ENCODE peak calls at places on chromosome 3, in six cellular contexts. One of them, this sample, is unnamed.

GRCh38 chr3:111484666-111485065 is 57.3 kb upstream of the CD96 start:
- DNase-seq in DMS79: no peak
- DNase-seq in heart right ventricle: no peak
- DNase-seq in Kasumi-1: no peak
- DNase-seq in astrocyte of the spinal cord: peak; percentile 26
- DNase-seq in effector memory CD4-positive, alpha-beta T cell: no peak
- DNase-seq in this sample: no peak

GRCh38 chr3:40229411-40229810 is 80.1 kb upstream of the EIF1B start:
- DNase-seq in effector memory CD4-positive, alpha-beta T cell: no peak
- DNase-seq in heart right ventricle: no peak
- DNase-seq in astrocyte of the spinal cord: no peak
- DNase-seq in DMS79: no peak
- DNase-seq in Kasumi-1: no peak
- DNase-seq in this sample: no peak

GRCh38 chr3:161104561-161105551 is at the start of gene B3GALNT1:
- DNase-seq in heart right ventricle: peak; percentile 47
- DNase-seq in DMS79: peak; percentile 38
- DNase-seq in astrocyte of the spinal cord: peak; percentile 62
- DNase-seq in effector memory CD4-positive, alpha-beta T cell: no peak
- DNase-seq in Kasumi-1: peak; percentile 13
- DNase-seq in this sample: no peak

GRCh38 chr3:122948398-122948797 is 79.2 kb downstream of the SEMA5B start:
- DNase-seq in Kasumi-1: no peak
- DNase-seq in effector memory CD4-positive, alpha-beta T cell: no peak
- DNase-seq in DMS79: no peak
- DNase-seq in heart right ventricle: no peak
- DNase-seq in astrocyte of the spinal cord: no peak
- DNase-seq in this sample: no peak

GRCh38 chr3:196966526-196967401 is 1.9 kb downstream of the PIGZ start:
- DNase-seq in heart right ventricle: no peak
- DNase-seq in astrocyte of the spinal cord: no peak
- DNase-seq in Kasumi-1: no peak
- DNase-seq in effector memory CD4-positive, alpha-beta T cell: no peak
- DNase-seq in DMS79: no peak
- DNase-seq in this sample: no peak

GRCh38 chr3:23106641-23107040 is 96.5 kb upstream of the UBE2E2 start:
- DNase-seq in astrocyte of the spinal cord: no peak
- DNase-seq in Kasumi-1: no peak
- DNase-seq in heart right ventricle: no peak
- DNase-seq in DMS79: no peak
- DNase-seq in effector memory CD4-positive, alpha-beta T cell: no peak
- DNase-seq in this sample: no peak

GRCh38 chr3:13879946-13880810 is at the start of gene WNT7A:
- DNase-seq in heart right ventricle: no peak
- DNase-seq in effector memory CD4-positive, alpha-beta T cell: peak; percentile 57
- DNase-seq in DMS79: no peak
- DNase-seq in astrocyte of the spinal cord: no peak
- DNase-seq in Kasumi-1: peak; percentile 7
- DNase-seq in this sample: peak; percentile 63

GRCh38 chr3:59709702-59710555 is 660.1 kb upstream of the CFAP20DC start:
- DNase-seq in DMS79: no peak
- DNase-seq in effector memory CD4-positive, alpha-beta T cell: no peak
- DNase-seq in astrocyte of the spinal cord: no peak
- DNase-seq in heart right ventricle: peak; percentile 24
- DNase-seq in Kasumi-1: peak; percentile 92
- DNase-seq in this sample: no peak

This sample was measured in activated T-helper 1 cell treated with Interleukin-2 at 50 U/mL for 16 hours.